ENCODE peak calls at places on chromosome 5, in eight cellular contexts. Y, A, P, R, J, N, Z and O are unnamed samples.

GRCh38 chr5:68224561-68225187 is 9.1 kb downstream of the PIK3R1 start:
- DNase-seq in J (no peak), A (no peak), N (no peak), P (no peak), Z (no peak), R (no peak), Y (no peak), O (no peak)

GRCh38 chr5:854966-855743 is 4.4 kb upstream of the ZDHHC11 start:
- DNase-seq in R (no peak), P (no peak), Y (no peak), J (no peak), N (no peak), A (no peak), Z (no peak), O (no peak)

GRCh38 chr5:114018178-114018577 is 343.7 kb upstream of the KCNN2 start:
- DNase-seq in R (peak), Z (no peak), Y (no peak), P (no peak), N (no peak), A (no peak), J (no peak), O (no peak)

GRCh38 chr5:39072915-39073758 is 1.1 kb downstream of the RICTOR start:
- DNase-seq in A (no peak), Y (peak), R (peak), J (no peak), Z (peak), N (no peak), P (peak), O (peak)

GRCh38 chr5:137233726-137234125 is 265.4 kb downstream of the SPOCK1 start:
- DNase-seq in R (no peak), P (no peak), N (no peak), Z (no peak), A (no peak), J (no peak), Y (no peak), O (no peak)

GRCh38 chr5:150502106-150502505 is 5.8 kb upstream of the NDST1 start:
- DNase-seq in J (no peak), R (no peak), P (no peak), Y (no peak), N (no peak), A (no peak), Z (no peak), O (no peak)

GRCh38 chr5:151075698-151076331 is 5.0 kb downstream of the TNIP1 start:
- DNase-seq in P (peak), N (no peak), A (no peak), J (no peak), Z (peak), Y (peak), R (no peak), O (no peak)

GRCh38 chr5:6448622-6449464 is at the start of gene UBE2QL1:
- DNase-seq in Z (peak), Y (peak), R (no peak), A (peak), N (peak), P (peak), J (no peak), O (peak)

GRCh38 chr5:181204561-181205401 is at the start of gene TRIM7:
- DNase-seq in R (no peak), N (peak), Z (peak), Y (peak), A (no peak), P (peak), J (peak), O (no peak)

GRCh38 chr5:159049844-159050318 is 49.8 kb downstream of the EBF1 start:
- DNase-seq in P (no peak), R (no peak), J (no peak), A (peak), N (no peak), Y (no peak), Z (no peak), O (no peak)

GRCh38 chr5:117089001-117089400 is 514.4 kb upstream of the SEMA6A start:
- DNase-seq in A (no peak), J (no peak), Y (no peak), N (no peak), P (no peak), Z (no peak), R (no peak), O (no peak)

GRCh38 chr5:107673368-107674136 is 2.8 kb upstream of the EFNA5 start:
- DNase-seq in P (peak), J (peak), R (peak), Y (peak), Z (peak), N (peak), A (peak), O (peak)

GRCh38 chr5:143182901-143183820 is 220.3 kb downstream of the NR3C1 start:
- DNase-seq in A (peak), R (peak), Y (no peak), J (no peak), P (no peak), N (no peak), Z (peak), O (no peak)
- TF ChIP-seq POLR2A in A (no peak), R (no peak), Y (no peak), J (no peak), P (no peak), N (no peak), Z (no peak), O (no peak)

GRCh38 chr5:72452515-72453259 is 54.5 kb downstream of the ZNF366 start:
- DNase-seq in Y (peak), N (no peak), A (peak), R (no peak), J (peak), P (peak), Z (peak), O (no peak)

GRCh38 chr5:72453260-72453775 is 53.9 kb downstream of the ZNF366 start:
- DNase-seq in N (no peak), Y (peak), J (no peak), R (no peak), A (no peak), P (no peak), Z (no peak), O (no peak)

GRCh38 chr5:72454996-72455395 is 52.2 kb downstream of the ZNF366 start:
- DNase-seq in J (no peak), P (no peak), Y (no peak), A (no peak), R (no peak), Z (no peak), N (no peak), O (no peak)

GRCh38 chr5:72455477-72455876 is 51.7 kb downstream of the ZNF366 start:
- DNase-seq in Z (no peak), R (no peak), Y (no peak), A (no peak), N (no peak), J (no peak), P (no peak), O (no peak)

GRCh38 chr5:72451771-72452505 is 55.3 kb downstream of the ZNF366 start:
- DNase-seq in A (peak), Z (peak), R (no peak), Y (peak), P (peak), N (peak), J (no peak), O (no peak)
- TF ChIP-seq POLR2A in A (no peak), Z (no peak), R (no peak), Y (no peak), P (no peak), N (no peak), J (no peak), O (no peak)

DNA sequence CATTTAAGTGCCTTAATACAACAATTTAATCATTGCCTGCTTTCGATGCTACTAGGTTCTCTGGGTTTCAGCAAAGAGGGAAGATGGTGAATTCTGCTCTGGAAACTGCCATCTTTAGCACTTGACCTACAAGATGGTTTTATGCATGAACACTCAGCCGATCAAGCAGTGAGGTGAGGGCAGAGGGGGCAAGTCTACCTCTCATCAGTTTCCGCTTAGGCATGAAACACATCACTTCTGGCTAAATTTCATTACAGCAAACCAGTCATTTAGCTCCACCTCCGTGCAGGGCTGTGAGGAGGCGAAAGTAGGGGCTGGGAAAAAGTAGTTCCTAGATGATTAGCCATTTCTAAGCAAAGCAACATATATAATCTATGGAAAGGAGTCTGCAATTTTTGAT is 1018.0 kb downstream of the CDH18 start:
- DNase-seq in R (no peak), A (no peak), P (no peak), J (no peak), N (no peak), Y (no peak), Z (no peak), O (no peak)
- TF ChIP-seq POLR2A in R (no peak), A (no peak), P (no peak), J (no peak), N (no peak), Y (no peak), Z (no peak), O (no peak)

GRCh38 chr5:133718457-133718856 is 106.1 kb upstream of the FSTL4 start:
- DNase-seq in N (no peak), Z (no peak), A (no peak), P (no peak), Y (no peak), J (no peak), R (no peak), O (no peak)
- TF ChIP-seq POLR2A in N (no peak), Z (no peak), A (no peak), P (no peak), Y (no peak), J (no peak), R (no peak), O (no peak)

GRCh38 chr5:31833005-31833404 is 194.1 kb downstream of the PDZD2 start:
- DNase-seq in J (no peak), R (no peak), A (no peak), N (no peak), Y (no peak), Z (no peak), P (no peak), O (no peak)

GRCh38 chr5:31827862-31828261 is 188.9 kb downstream of the PDZD2 start:
- DNase-seq in R (no peak), N (no peak), A (no peak), Y (no peak), P (no peak), Z (no peak), J (no peak), O (no peak)

DNA sequence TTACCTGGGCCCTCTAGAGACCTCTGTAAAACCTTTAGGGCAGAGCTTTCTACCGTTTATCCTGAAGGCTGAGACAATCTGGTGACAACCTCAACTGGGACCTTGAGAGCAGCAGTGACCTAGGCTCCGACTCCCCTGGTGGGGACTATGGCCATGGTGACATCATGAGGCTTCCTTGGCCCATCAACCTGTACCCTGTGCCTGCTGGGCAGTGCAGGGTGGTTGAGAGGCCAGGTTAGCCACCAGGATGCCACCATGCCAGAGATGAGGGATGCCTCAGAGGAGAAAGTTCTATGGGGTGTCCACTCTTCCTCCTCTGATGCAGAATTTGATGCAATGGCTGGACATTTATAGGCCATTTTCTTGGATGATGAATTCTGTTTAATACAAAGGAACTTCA is 194.8 kb downstream of the PDZD2 start:
- DNase-seq in Y (no peak), N (no peak), J (no peak), P (no peak), R (no peak), A (no peak), Z (no peak), O (no peak)
- TF ChIP-seq POLR2A in Y (no peak), N (no peak), J (no peak), P (no peak), R (no peak), A (no peak), Z (no peak), O (no peak)

GRCh38 chr5:177403826-177404640 is 3.6 kb upstream of the PFN3 start:
- DNase-seq in Z (peak), A (peak), J (peak), Y (peak), R (no peak), P (peak), N (peak), O (peak)
- TF ChIP-seq POLR2A in Z (no peak), A (no peak), J (peak), Y (peak), R (no peak), P (no peak), N (peak), O (no peak)